ENCODE peak calls at places on chromosome 9, in six cellular contexts. F is spleen, N is suprapubic skin, J is heart left ventricle, Y is uterus, D is stomach. I is an unnamed sample.

GRCh38 chr9:1959347-1959746 is 55.8 kb upstream of the SMARCA2 start:
- DNase-seq in F (no peak), N (no peak), J (no peak), Y (no peak), D (no peak), I (no peak)

GRCh38 chr9:72445291-72446000 is 76.0 kb upstream of the TMC1 start:
- DNase-seq in F (no peak), N (no peak), J (no peak), Y (no peak), D (no peak), I (no peak)

GRCh38 chr9:100352201-100352726 is 478 bp downstream of the TEX10 start:
- DNase-seq in F (no peak), N (peak; percentile 65), J (peak; percentile 48), Y (peak; percentile 15), D (peak; percentile 25), I (peak; percentile 29)

GRCh38 chr9:117494401-117495130 is 79.7 kb upstream of the ASTN2 start:
- DNase-seq in F (no peak), N (no peak), J (no peak), Y (no peak), D (no peak), I (no peak)

GRCh38 chr9:4680750-4681149 is 1.4 kb downstream of the CDC37L1 start:
- DNase-seq in F (no peak), N (no peak), J (no peak), Y (no peak), D (no peak), I (no peak)

GRCh38 chr9:126822278-126822677 is 17.4 kb downstream of the ZBTB43 start:
- DNase-seq in F (no peak), N (no peak), J (peak; percentile 46), Y (no peak), D (no peak), I (no peak)

GRCh38 chr9:91131433-91131839 is 230.3 kb downstream of the AUH start:
- DNase-seq in F (no peak), N (peak; percentile 85), J (no peak), Y (peak; percentile 84), D (peak; percentile 38), I (no peak)

GRCh38 chr9:114804504-114804903 is 1.3 kb downstream of the TNFSF15 start:
- DNase-seq in F (no peak), N (no peak), J (no peak), Y (peak; percentile 29), D (peak; percentile 48), I (no peak)

GRCh38 chr9:87076825-87077224 is 129.5 kb upstream of the GAS1 start:
- DNase-seq in F (no peak), N (no peak), J (no peak), Y (no peak), D (no peak), I (no peak)

GRCh38 chr9:79955300-79955699 is 383.5 kb downstream of the TLE4 start:
- DNase-seq in F (no peak), N (no peak), J (no peak), Y (no peak), D (no peak), I (no peak)

GRCh38 chr9:95284152-95284551 is 33.4 kb downstream of the FANCC start:
- DNase-seq in F (no peak), N (no peak), J (no peak), Y (no peak), D (no peak), I (no peak)

DNA sequence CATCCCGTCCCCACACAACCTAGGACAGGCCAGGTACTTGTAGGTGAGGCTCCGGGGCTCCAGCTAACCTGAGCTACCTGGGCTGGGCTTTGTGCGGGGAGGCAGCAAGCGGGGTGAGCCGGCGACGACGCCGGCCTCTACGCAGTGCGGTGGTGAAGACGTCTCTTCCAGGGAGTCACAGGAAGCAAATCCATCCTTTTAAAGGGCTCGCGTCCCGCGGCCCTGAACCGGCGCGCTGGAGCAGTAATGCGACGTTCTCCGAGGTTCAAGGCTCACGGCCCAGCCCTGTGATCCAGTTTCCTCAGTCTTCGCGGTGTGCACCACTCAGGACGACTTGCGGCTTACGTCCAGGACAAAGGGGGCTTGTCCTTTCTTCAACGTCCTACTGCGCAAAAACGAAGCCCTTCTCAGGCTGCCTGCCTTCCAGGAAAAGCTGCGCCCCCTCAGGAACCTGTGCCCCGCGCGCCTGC is 476 bp upstream of the SPIN1 start:
- DNase-seq in F (peak; percentile 89), N (peak; percentile 68), J (peak; percentile 42), Y (peak; percentile 46), D (peak; percentile 59), I (no peak)
- TF ChIP-seq POLR2A in F (no peak), N (no peak), J (no peak), Y (no peak), D (no peak), I (no peak)

GRCh38 chr9:120774719-120775118 is 18.5 kb downstream of the FBXW2 start:
- DNase-seq in F (no peak), N (no peak), J (no peak), Y (no peak), D (no peak), I (no peak)

GRCh38 chr9:120777229-120777628 is 16.0 kb downstream of the FBXW2 start:
- DNase-seq in F (no peak), N (no peak), J (no peak), Y (no peak), D (no peak), I (no peak)

GRCh38 chr9:120778758-120779157 is 14.5 kb downstream of the FBXW2 start:
- DNase-seq in F (no peak), N (no peak), J (no peak), Y (no peak), D (no peak), I (no peak)

GRCh38 chr9:120775859-120776258 is 17.4 kb downstream of the FBXW2 start:
- DNase-seq in F (no peak), N (no peak), J (no peak), Y (no peak), D (no peak), I (no peak)

GRCh38 chr9:120776788-120777187 is 16.4 kb downstream of the FBXW2 start:
- DNase-seq in F (no peak), N (no peak), J (no peak), Y (no peak), D (no peak), I (no peak)
- TF ChIP-seq POLR2A in F (no peak), N (no peak), J (no peak), Y (no peak), D (no peak), I (no peak)

DNA sequence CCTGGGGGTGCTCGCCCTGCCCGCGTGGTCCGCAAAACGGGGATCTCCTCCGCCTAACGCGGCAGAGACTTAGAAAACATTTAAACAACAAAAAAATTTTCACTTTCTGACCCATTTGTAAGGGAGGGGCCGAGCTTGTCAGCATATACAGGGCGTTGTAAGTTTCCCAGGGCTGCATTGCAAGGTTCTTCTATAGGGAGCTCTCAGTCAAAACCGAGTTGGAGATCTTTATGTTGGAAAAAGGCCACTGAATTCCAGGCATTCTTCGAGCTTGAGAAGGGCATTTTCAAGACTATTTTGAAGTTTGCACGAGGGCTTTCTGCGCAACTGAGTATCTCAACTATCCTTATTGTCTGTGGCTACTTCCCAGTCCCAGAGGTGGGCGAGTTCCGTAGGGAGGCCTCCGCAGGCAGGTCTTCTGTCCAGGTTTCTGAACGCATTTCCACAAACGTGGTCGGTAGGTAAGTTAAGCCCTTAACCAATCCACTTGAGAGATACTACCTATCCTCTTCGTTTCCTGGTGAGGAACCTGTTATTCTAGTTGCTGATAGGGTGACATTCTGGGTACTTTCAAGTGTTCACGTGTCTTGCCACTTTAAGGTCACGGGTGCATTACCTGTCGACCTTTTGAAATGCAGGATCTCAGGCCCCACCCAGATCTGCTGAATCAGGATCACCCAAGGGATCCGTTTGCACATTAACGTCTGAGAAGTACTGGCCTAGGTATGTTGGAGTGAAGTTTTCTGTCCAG is 51.5 kb upstream of the TJP2 start:
- DNase-seq in F (no peak), N (no peak), J (no peak), Y (no peak), D (peak; percentile 47), I (peak; percentile 25)
- TF ChIP-seq POLR2A in F (no peak), N (no peak), J (no peak), Y (no peak), D (no peak), I (no peak)

GRCh38 chr9:134064711-134065110 is 3.1 kb downstream of the BRD3 start:
- DNase-seq in F (no peak), N (no peak), J (no peak), Y (no peak), D (peak; percentile 25), I (no peak)

GRCh38 chr9:134066546-134066922 is 1.3 kb downstream of the BRD3 start:
- DNase-seq in F (no peak), N (no peak), J (no peak), Y (no peak), D (peak; percentile 25), I (no peak)

GRCh38 chr9:134066923-134067851 is 639 bp downstream of the BRD3 start:
- DNase-seq in F (peak; percentile 89), N (peak; percentile 75), J (no peak), Y (no peak), D (peak; percentile 34), I (peak; percentile 38)

GRCh38 chr9:134063876-134064450 is 3.9 kb downstream of the BRD3 start:
- DNase-seq in F (no peak), N (no peak), J (no peak), Y (no peak), D (peak; percentile 13), I (no peak)

DNA sequence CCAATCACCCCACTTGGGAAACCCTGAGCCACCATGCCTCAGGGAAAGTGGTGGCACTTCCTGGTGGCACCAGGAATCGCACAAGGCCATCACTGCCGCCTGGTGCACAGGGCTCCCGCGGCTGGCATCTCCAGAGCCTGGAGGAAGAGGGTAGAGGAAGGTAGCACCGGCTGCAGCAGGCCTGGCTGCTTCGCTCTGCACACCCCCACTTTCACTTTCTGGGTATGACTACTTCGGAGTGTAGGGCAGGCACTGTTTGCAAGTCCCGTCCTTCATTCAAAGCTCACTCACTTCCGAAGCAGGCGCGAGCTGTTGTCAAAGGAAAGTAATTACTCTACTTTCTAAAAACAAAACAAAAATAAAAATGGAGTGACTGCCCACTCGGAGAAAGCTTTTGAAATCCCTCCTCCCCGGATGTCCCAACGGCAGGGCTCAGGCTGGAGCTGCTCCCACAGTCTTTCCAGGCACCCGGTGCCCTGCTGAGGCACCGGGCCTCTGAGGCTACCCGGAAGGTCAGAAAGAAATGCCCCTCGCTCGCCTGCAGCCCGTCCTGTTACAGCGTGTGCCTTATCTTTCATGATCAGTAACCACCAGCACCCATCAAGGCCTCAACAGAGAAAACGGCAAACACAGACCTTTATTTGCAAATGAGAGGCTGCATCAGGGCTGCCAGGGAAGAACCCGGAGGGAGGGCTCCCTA is 2.0 kb downstream of the BRD3 start:
- DNase-seq in F (peak; percentile 91), N (peak; percentile 60), J (no peak), Y (no peak), D (peak; percentile 60), I (peak; percentile 89)
- TF ChIP-seq POLR2A in F (peak; percentile 33), N (no peak), J (no peak), Y (no peak), D (no peak), I (peak; percentile 62)

GRCh38 chr9:133133680-133134418 is 12.8 kb upstream of the RALGDS start:
- DNase-seq in F (peak; percentile 95), N (peak; percentile 97), J (peak; percentile 95), Y (peak; percentile 90), D (peak; percentile 93), I (peak; percentile 97)
- TF ChIP-seq POLR2A in F (no peak), N (peak; percentile 40), J (peak; percentile 52), Y (peak; percentile 46), D (no peak), I (peak; percentile 54)

GRCh38 chr9:137034709-137035506 is 3.0 kb upstream of the FUT7 start:
- DNase-seq in F (peak; percentile 97), N (peak; percentile 86), J (peak; percentile 80), Y (peak; percentile 76), D (peak; percentile 82), I (peak; percentile 97)
- TF ChIP-seq POLR2A in F (peak; percentile 20), N (no peak), J (peak; percentile 9), Y (no peak), D (no peak), I (no peak)